ENCODE peak calls at places on chromosomes 7 and 10, in seven cellular contexts. L is HCT116, G is GM12878, B is SK-N-SH, J is K562, I is H1, Z is HepG2. E is an unnamed sample.

GRCh38 chr10:77912576-77912975 is 14.0 kb downstream of the DLG5 start:
- DNase-seq in G (no peak), B (no peak), Z (no peak), J (no peak), L (no peak), I (no peak), E (no peak)

GRCh38 chr7:79553811-79554555 is 100.5 kb upstream of the MAGI2 start:
- DNase-seq in L (no peak), B (no peak), Z (no peak), G (no peak), I (no peak), J (no peak), E (no peak)

GRCh38 chr7:20033621-20034200 is 183.5 kb downstream of the MACC1 start:
- DNase-seq in J (no peak), B (no peak), Z (no peak), G (no peak), L (no peak), I (no peak), E (no peak)

GRCh38 chr10:35495521-35496238 is 109.5 kb upstream of the GJD4 start:
- DNase-seq in B (peak), L (no peak), G (no peak), J (no peak), I (no peak), Z (peak), E (peak)

GRCh38 chr7:31488562-31489203 is 25.2 kb upstream of the ITPRID1 start:
- DNase-seq in L (peak), Z (peak), B (peak), J (peak), I (peak), G (peak), E (peak)

GRCh38 chr7:45917064-45917463 is 4.0 kb downstream of the IGFBP3 start:
- DNase-seq in B (no peak), G (no peak), Z (no peak), L (no peak), J (no peak), I (no peak), E (no peak)

GRCh38 chr7:33986951-33987948 is 81.9 kb downstream of the BMPER start:
- DNase-seq in L (peak), B (no peak), J (peak), I (no peak), Z (peak), G (no peak), E (no peak)

GRCh38 chr10:118522791-118523498 is 72.5 kb downstream of the PRLHR start:
- DNase-seq in I (no peak), B (no peak), Z (no peak), G (no peak), L (peak), J (no peak), E (peak)

GRCh38 chr10:86439544-86439943 is 72.9 kb upstream of the GRID1 start:
- DNase-seq in J (peak), G (no peak), L (no peak), B (no peak), Z (peak), I (no peak), E (peak)

GRCh38 chr10:96292971-96293909 is 11.0 kb upstream of the DNTT start:
- DNase-seq in I (no peak), L (peak), B (peak), G (no peak), Z (peak), J (peak), E (peak)

GRCh38 chr7:114341648-114342047 is 73.0 kb upstream of the FOXP2 start:
- DNase-seq in B (no peak), G (no peak), Z (no peak), J (no peak), I (no peak), L (no peak), E (no peak)

GRCh38 chr7:116588641-116589594 is 64.1 kb downstream of the CAV1 start:
- DNase-seq in J (peak), B (peak), I (no peak), G (no peak), Z (peak), L (peak), E (peak)

GRCh38 chr7:29248713-29249382 is 54.3 kb downstream of the CHN2 start:
- DNase-seq in J (no peak), G (no peak), L (no peak), I (no peak), Z (peak), B (no peak), E (no peak)

GRCh38 chr10:18000601-18001000 is 48.9 kb downstream of the SLC39A12 start:
- DNase-seq in B (no peak), I (no peak), J (no peak), L (no peak), G (no peak), Z (no peak), E (no peak)

GRCh38 chr7:158354861-158355260 is 232.8 kb downstream of the PTPRN2 start:
- DNase-seq in L (no peak), B (no peak), I (no peak), G (no peak), J (no peak), Z (no peak), E (no peak)
- TF ChIP-seq JUND in L (no peak), B (no peak), I (no peak), G (no peak), J (no peak), Z (no peak), E (no peak)

DNA sequence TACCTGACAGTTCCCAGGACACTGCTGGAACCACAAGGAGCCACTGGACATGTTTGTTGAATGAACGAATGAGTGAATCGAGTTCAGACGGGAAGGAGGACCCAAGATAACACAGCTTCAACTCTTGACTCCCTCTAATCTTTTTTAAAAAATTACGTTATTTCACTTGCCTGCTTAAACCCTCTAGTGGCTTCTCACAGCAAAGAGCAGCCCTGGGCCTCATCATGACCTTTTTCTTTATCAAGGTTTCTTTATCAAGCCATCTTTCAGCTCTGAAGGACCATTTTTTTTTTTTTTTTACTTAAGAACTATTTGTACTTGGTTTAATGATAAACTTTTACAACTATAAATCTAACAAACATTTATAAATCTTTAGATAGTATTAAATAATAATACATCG is 110.6 kb downstream of the TAX1BP1 start:
- DNase-seq in G (no peak), I (no peak), Z (no peak), B (no peak), J (no peak), L (no peak), E (no peak)
- TF ChIP-seq JUND in G (no peak), I (no peak), Z (no peak), B (no peak), J (no peak), L (no peak), E (no peak)

GRCh38 chr10:3723706-3724225 is 61.2 kb downstream of the KLF6 start:
- DNase-seq in Z (no peak), J (no peak), B (no peak), L (no peak), I (no peak), G (no peak), E (no peak)

GRCh38 chr10:3716093-3716492 is 68.9 kb downstream of the KLF6 start:
- DNase-seq in G (no peak), L (no peak), Z (no peak), B (no peak), J (no peak), I (no peak), E (no peak)

GRCh38 chr10:3714957-3715356 is 70.1 kb downstream of the KLF6 start:
- DNase-seq in G (no peak), L (no peak), B (no peak), I (no peak), J (no peak), Z (no peak), E (no peak)

GRCh38 chr10:3719024-3719843 is 65.8 kb downstream of the KLF6 start:
- DNase-seq in I (no peak), L (no peak), G (no peak), J (no peak), B (no peak), Z (no peak), E (no peak)

DNA sequence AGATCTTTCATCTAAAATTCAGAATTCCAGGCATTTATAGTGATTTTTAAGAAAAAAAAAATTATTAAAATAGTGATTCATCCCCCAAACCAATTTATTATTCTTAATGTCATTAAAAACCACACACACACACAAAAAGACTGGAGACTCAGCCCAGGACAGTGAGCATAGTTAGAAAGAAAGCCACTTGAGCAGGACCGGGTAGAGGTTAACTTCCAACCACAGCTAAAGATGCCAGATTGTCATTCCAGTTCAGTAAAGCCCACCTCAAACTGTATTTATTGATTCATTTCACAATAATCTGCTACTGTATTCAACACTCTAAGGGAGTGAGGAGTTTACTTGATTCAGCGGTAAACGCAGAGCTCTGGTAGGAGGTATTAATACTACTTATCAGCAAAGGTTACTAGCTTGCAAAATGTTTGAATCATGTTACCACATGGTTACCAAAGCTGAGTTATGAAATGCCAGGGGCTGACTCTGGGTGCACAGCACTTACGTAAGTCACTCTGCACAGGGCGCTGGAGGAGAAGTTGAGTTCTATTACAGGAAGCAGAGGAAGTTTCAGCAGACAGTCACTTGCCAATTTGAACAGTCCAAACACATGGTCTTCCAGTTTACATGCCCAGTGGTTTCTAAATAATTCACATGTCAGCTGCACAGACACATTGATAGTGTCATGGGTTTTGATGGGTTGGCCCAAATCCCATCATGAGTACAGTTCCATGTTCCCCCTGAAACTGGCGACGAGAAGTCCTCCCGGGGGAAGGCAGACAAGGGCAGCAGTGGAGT is 64.6 kb downstream of the KLF6 start:
- DNase-seq in L (no peak), Z (peak), G (no peak), B (no peak), J (no peak), I (no peak), E (no peak)
- TF ChIP-seq JUND in L (no peak), Z (no peak), G (no peak), B (no peak), J (no peak), I (no peak), E (no peak)

GRCh38 chr7:47405921-47406765 is 175.8 kb downstream of the TNS3 start:
- DNase-seq in B (no peak), L (no peak), J (no peak), Z (peak), I (no peak), G (no peak), E (peak)
- TF ChIP-seq JUND in B (no peak), L (no peak), J (no peak), Z (no peak), I (no peak), G (no peak), E (no peak)

GRCh38 chr10:121904888-121905287 is 22.9 kb downstream of the ATE1 start:
- DNase-seq in Z (peak), G (no peak), I (no peak), L (no peak), B (no peak), J (no peak), E (peak)

GRCh38 chr10:121899727-121900126 is 28.1 kb downstream of the ATE1 start:
- DNase-seq in Z (no peak), J (no peak), B (no peak), I (no peak), G (no peak), L (no peak), E (no peak)

GRCh38 chr10:121900443-121901174 is 27.2 kb downstream of the ATE1 start:
- DNase-seq in B (peak), G (no peak), L (peak), I (no peak), J (peak), Z (peak), E (peak)
- TF ChIP-seq JUND in B (no peak), G (no peak), L (no peak), I (no peak), J (no peak), Z (no peak), E (no peak)

E was measured in T47D.